ENCODE peak calls at places on chromosomes 4 and X, in four cellular contexts. I, G, B and Q are unnamed samples.

GRCh38 chrX:3950373-3950772 is 236.9 kb upstream of the PRKX start:
- DNase-seq in G (no peak), B (no peak), I (no peak), Q (no peak)

GRCh38 chr4:43411226-43411625 is 518.7 kb downstream of the GRXCR1 start:
- DNase-seq in B (no peak), I (no peak), G (no peak), Q (no peak)

GRCh38 chr4:3519468-3520264 is 12.6 kb downstream of the LRPAP1 start:
- DNase-seq in G (no peak), B (no peak), I (peak; percentile 7), Q (peak; percentile 34)

GRCh38 chr4:77471821-77472495 is 133.7 kb upstream of the CXCL13 start:
- DNase-seq in I (no peak), G (no peak), B (no peak), Q (no peak)

GRCh38 chrX:31580227-31580626 is 508.4 kb upstream of the FTHL17 start:
- DNase-seq in I (no peak), G (no peak), B (no peak), Q (no peak)

GRCh38 chrX:44244008-44244407 is 99.5 kb downstream of the EFHC2 start:
- DNase-seq in I (no peak), G (peak; percentile 48), B (peak; percentile 3), Q (no peak)

GRCh38 chr4:37981844-37982720 is 21.9 kb downstream of the PTTG2 start:
- DNase-seq in B (peak; percentile 57), G (no peak), I (no peak), Q (no peak)

GRCh38 chr4:2662598-2662997 is 93.5 kb downstream of the TNIP2 start:
- DNase-seq in B (no peak), I (no peak), G (no peak), Q (no peak)

GRCh38 chrX:110509778-110510510 is 151.3 kb downstream of the RTL9 start:
- DNase-seq in B (no peak), G (no peak), I (no peak), Q (no peak)

GRCh38 chr4:98778206-98778605 is 119.8 kb upstream of the TSPAN5 start:
- DNase-seq in G (no peak), I (no peak), B (no peak), Q (no peak)

GRCh38 chr4:23746672-23747071 is 143.2 kb downstream of the PPARGC1A start:
- DNase-seq in B (no peak), I (no peak), G (no peak), Q (no peak)

GRCh38 chr4:123503698-123504389 is 107.2 kb downstream of the SPRY1 start:
- DNase-seq in G (no peak), I (no peak), B (peak; percentile 26), Q (no peak)

GRCh38 chr4:19486400-19486799 is 765.3 kb upstream of the SLIT2 start:
- DNase-seq in B (peak; percentile 18), I (no peak), G (no peak), Q (no peak)

GRCh38 chr4:77076889-77077635 is 1.3 kb upstream of the CCNI start:
- DNase-seq in B (peak; percentile 16), I (peak; percentile 29), G (no peak), Q (no peak)

GRCh38 chr4:150078996-150079581 is 844 bp downstream of the DCLK2 start:
- DNase-seq in G (no peak), I (peak; percentile 47), B (no peak), Q (peak; percentile 67)

GRCh38 chrX:5857232-5857631 is 371.4 kb downstream of the NLGN4X start:
- DNase-seq in I (no peak), B (no peak), G (no peak), Q (no peak)

GRCh38 chrX:119118780-119119395 is 8.7 kb downstream of the KIAA1210 start:
- DNase-seq in I (peak; percentile 33), G (peak; percentile 40), B (peak; percentile 47), Q (peak; percentile 75)

DNA sequence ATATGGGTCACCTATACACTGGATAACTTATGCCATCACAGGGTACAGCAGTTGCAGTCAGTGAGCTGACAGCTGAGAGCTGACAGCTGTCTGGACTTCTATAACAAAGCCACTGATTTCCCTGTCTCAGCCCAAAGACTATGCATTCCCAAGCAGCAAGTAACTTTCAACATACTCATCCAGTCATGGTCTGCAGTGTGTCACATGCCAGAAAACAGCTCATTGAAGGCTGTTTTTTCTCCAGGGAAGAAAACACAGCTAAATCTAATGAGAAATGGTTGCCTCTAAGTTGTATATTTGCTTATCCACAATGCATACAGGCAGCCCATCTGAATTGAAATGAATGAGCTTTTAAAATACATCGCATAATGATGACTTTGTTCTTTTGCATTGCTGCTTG is 6.3 kb downstream of the KIAA1210 start:
- DNase-seq in G (no peak), I (no peak), B (no peak), Q (no peak)
- H3K27ac ChIP-seq in G (no peak overlapping the region), I (no peak overlapping the region), B (no peak overlapping the region), Q (no peak overlapping the region)

GRCh38 chr4:7650606-7651400 is 216.1 kb upstream of the PSAPL1 start:
- DNase-seq in B (peak; percentile 47), G (no peak), I (no peak), Q (no peak)
- H3K4me1 ChIP-seq in B (peaks cover 31% of the 10 kb centered on the region), G (peaks cover 14% of the 10 kb centered on the region), I (peaks cover 46% of the 10 kb centered on the region), Q (no peaks in the 10 kb centered on the region)

GRCh38 chrX:134885336-134886016 is 105.3 kb upstream of the SMIM10 start:
- DNase-seq in I (no peak), G (no peak), B (no peak), Q (no peak)
- H3K27ac ChIP-seq in I (no peak overlapping the region), G (no peak overlapping the region), B (no peak overlapping the region), Q (no peak overlapping the region)

DNA sequence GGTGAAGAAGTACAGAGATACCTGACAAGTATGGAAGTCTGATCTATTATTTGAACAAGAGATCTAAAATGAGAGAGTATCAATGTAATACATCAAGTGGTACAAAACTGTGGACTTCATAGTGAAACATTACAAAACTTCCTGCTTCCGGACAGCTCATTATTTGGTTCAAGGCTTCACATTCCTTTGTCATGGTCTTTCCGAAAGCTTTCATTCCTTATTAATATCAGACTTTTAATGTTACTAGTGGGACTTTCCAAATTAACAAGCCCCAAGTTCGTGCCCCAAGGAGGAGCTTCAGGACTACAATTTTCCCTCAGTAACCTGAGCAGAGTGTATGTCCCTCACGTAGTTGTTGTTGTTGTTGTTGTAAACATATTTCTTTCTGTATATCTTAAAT is 1.2 kb downstream of the CHIC2 start:
- DNase-seq in B (no peak), G (no peak), I (no peak), Q (no peak)
- H3K4me1 ChIP-seq in B (peaks cover 64% of the 10 kb centered on the region), G (peaks cover 54% of the 10 kb centered on the region), I (peaks cover 4% of the 10 kb centered on the region), Q (peaks cover 6% of the 10 kb centered on the region)

DNA sequence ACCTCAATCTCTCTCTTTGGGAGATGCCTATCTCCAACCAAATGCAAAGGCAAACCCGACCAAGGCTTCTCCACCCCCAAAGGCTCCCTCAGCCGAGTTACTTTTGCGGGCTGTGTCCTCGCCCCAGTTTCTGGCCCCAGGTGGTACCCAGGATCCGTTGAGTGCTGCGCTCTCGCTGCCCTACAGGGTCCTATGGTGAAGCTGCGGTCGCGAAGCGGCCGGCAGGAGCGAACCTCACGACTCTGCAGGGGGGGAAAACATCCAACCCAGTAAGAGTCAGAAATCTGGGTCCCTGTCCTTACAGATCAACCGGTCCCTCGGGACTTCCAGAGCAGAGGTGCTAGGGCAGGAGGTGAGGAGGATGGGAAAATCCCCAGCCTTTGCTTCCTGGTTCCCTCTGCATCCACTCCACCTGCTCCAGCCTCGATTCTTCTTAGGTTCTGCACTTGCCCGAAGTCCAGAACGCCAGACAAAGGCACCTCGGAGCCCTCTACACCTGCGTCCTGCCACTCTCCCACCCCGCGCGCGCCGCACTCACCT is 463 bp downstream of the HS3ST1 start:
- DNase-seq in B (no peak), G (no peak), I (no peak), Q (no peak)
- H3K27ac ChIP-seq in B (no peak overlapping the region), G (no peak overlapping the region), I (peak overlapping the region; percentile 71), Q (no peak overlapping the region)

DNA sequence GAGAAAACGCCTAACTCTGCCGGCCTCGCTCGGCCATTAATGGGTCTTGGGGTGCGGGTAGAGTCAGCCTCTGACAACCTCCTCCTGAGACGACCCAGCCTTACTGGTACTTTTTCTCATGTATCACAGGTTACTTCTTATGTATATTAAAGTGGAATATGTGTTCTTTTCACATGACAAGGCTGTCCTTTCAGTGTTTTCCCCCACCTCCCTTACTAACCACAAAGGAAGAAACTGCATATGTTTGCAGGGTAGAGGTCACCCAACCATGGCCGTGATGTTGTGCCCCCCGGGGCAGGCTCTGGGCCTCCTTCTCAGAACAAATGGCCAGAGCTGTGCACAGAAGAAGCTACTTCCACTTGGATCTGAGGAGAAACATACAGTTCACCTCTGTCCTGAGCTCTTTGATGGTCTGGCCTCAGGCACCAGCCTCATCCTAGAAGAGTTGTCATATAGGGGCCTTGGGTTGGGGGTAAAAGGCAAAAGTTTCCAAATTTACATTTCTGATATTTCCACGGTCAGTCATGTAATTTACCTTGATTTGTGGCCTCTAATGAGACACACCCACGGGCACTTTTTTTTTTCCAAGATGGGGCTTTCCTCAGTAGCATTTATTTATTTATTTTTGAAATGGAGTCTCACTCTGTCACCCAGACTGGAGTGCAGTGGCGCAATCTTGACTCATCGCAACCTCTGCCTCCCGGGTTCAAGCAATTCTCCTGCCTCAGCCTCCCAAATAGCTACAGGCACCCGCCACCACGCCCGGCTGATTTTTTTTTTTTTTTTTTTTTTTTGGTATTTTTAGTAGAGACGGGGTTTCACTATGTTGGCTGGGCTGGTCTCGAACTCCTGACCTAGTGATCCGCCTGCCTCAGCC is 1.9 kb downstream of the SOWAHD start:
- DNase-seq in G (no peak), I (no peak), B (peak; percentile 30), Q (no peak)
- H3K4me1 ChIP-seq in G (peaks cover 33% of the 10 kb centered on the region), I (no peaks in the 10 kb centered on the region), B (peaks cover 70% of the 10 kb centered on the region), Q (no peaks in the 10 kb centered on the region)